ENCODE peak calls at places on chromosomes 16 and 17, in seven cellular contexts. Z is occipital lobe, M is progenitor cell of endocrine pancreas, V is head of caudate nucleus, P is T-helper 1 cell, N is COR-L47, D is iPS DF 6.9. C is an unnamed sample.

GRCh38 chr16:88558457-88559442 is 11.5 kb upstream of the ZC3H18 start:
- DNase-seq in V (peak), Z (no peak), P (no peak), D (no peak), N (peak), M (no peak), C (peak)

GRCh38 chr17:77959926-77960521 is 1.5 kb downstream of the TNRC6C start:
- DNase-seq in P (no peak), N (no peak), V (no peak), Z (no peak), D (no peak), M (no peak), C (no peak)

GRCh38 chr17:27368971-27369370 is 75.1 kb downstream of the WSB1 start:
- DNase-seq in V (no peak), P (no peak), D (no peak), M (no peak), Z (no peak), N (no peak), C (no peak)

GRCh38 chr17:31475378-31476162 is 84.1 kb downstream of the RAB11FIP4 start:
- DNase-seq in D (no peak), P (no peak), N (no peak), V (no peak), M (no peak), Z (no peak), C (no peak)

GRCh38 chr17:70871180-70871818 is 702.0 kb downstream of the KCNJ2 start:
- DNase-seq in D (no peak), N (no peak), V (no peak), Z (no peak), P (no peak), M (no peak), C (no peak)

GRCh38 chr16:70740919-70741778 is 55.3 kb upstream of the MTSS2 start:
- DNase-seq in P (no peak), N (no peak), M (no peak), D (no peak), Z (no peak), V (no peak), C (no peak)

GRCh38 chr17:31582151-31582907 is 190.9 kb downstream of the RAB11FIP4 start:
- DNase-seq in V (peak), M (no peak), N (no peak), P (no peak), Z (no peak), D (no peak), C (no peak)

GRCh38 chr16:30660424-30661251 is 2.4 kb downstream of the FBRS start:
- DNase-seq in M (no peak), D (no peak), Z (no peak), P (peak), V (no peak), N (no peak), C (no peak)

GRCh38 chr17:36496018-36496789 is 9.7 kb downstream of the ZNHIT3 start:
- DNase-seq in D (no peak), P (no peak), Z (no peak), M (no peak), V (peak), N (no peak), C (no peak)

GRCh38 chr17:58331815-58332719 is 3.5 kb upstream of the TSPOAP1 start:
- DNase-seq in V (no peak), N (no peak), Z (no peak), P (peak), M (no peak), D (no peak), C (no peak)

GRCh38 chr17:9140550-9141422 is 119.5 kb downstream of the NTN1 start:
- DNase-seq in D (no peak), M (no peak), N (no peak), P (no peak), V (no peak), Z (no peak), C (no peak)

GRCh38 chr16:73037331-73037745 is 10.6 kb downstream of the ZFHX3 start:
- DNase-seq in N (no peak), D (no peak), V (no peak), P (no peak), Z (no peak), M (no peak), C (peak)

GRCh38 chr16:24626251-24626650 is 86.9 kb downstream of the RBBP6 start:
- DNase-seq in Z (no peak), D (no peak), N (no peak), V (no peak), P (no peak), M (no peak), C (peak)

GRCh38 chr16:88504489-88505404 is 51.7 kb downstream of the ZFPM1 start:
- DNase-seq in D (no peak), M (peak), Z (no peak), P (no peak), N (peak), V (no peak), C (no peak)

GRCh38 chr17:66549312-66549705 is 246.9 kb downstream of the PRKCA start:
- DNase-seq in Z (no peak), P (no peak), M (no peak), V (no peak), N (no peak), D (no peak), C (no peak)

GRCh38 chr17:62968445-62968923 is 2.4 kb downstream of the TANC2 start:
- DNase-seq in N (peak), M (no peak), P (peak), Z (peak), V (peak), D (peak), C (peak)

GRCh38 chr16:57480127-57480753 is 6.1 kb downstream of the DOK4 start:
- DNase-seq in V (no peak), M (no peak), Z (no peak), D (no peak), P (no peak), N (no peak), C (peak)

GRCh38 chr16:54929090-54930033 is 1.3 kb upstream of the IRX5 start:
- DNase-seq in N (peak), V (peak), M (peak), P (peak), D (peak), Z (peak), C (peak)

GRCh38 chr16:20675488-20676267 is 21.8 kb downstream of the ACSM1 start:
- DNase-seq in V (no peak), P (no peak), N (no peak), D (peak), Z (no peak), M (no peak), C (peak)

GRCh38 chr17:61091096-61091495 is 308.5 kb upstream of the TBX2 start:
- DNase-seq in D (no peak), N (no peak), P (no peak), Z (no peak), M (no peak), V (no peak), C (no peak)

GRCh38 chr17:56707312-56708219 is 114.1 kb downstream of the NOG start:
- DNase-seq in P (no peak), N (no peak), V (no peak), M (no peak), D (no peak), Z (no peak), C (no peak)

GRCh38 chr17:45784583-45785372 is 658 bp downstream of the CRHR1 start:
- DNase-seq in N (peak), Z (peak), M (peak), D (no peak), P (no peak), V (peak), C (no peak)

GRCh38 chr16:21088646-21089538 is 61.8 kb downstream of the DNAH3 start:
- DNase-seq in M (no peak), Z (peak), D (no peak), V (no peak), N (no peak), P (no peak), C (no peak)

GRCh38 chr16:11126389-11127072 is 129.5 kb downstream of the SOCS1 start:
- DNase-seq in Z (no peak), P (no peak), V (no peak), M (no peak), D (no peak), N (no peak), C (no peak)

GRCh38 chr17:75471207-75471606 is 14.8 kb downstream of the TMEM94 start:
- DNase-seq in Z (no peak), V (no peak), P (no peak), D (no peak), M (no peak), N (no peak), C (no peak)

GRCh38 chr17:58969156-58969555 is 137.5 kb downstream of the TRIM37 start:
- DNase-seq in V (no peak), N (peak), M (no peak), P (no peak), Z (no peak), D (no peak), C (no peak)

GRCh38 chr17:60506312-60506711 is 19.7 kb downstream of the APPBP2 start:
- DNase-seq in Z (no peak), V (no peak), P (no peak), D (no peak), M (no peak), N (no peak), C (peak)

GRCh38 chr16:56832768-56833167 is 32.2 kb upstream of the SLC12A3 start:
- DNase-seq in V (no peak), M (no peak), Z (no peak), N (no peak), P (no peak), D (no peak), C (no peak)

GRCh38 chr17:80438806-80439205 is 23.8 kb downstream of the ENDOV start:
- DNase-seq in D (no peak), M (no peak), N (no peak), P (no peak), Z (no peak), V (no peak), C (no peak)

GRCh38 chr17:3944485-3945388 is 19.5 kb downstream of the ATP2A3 start:
- DNase-seq in M (peak), Z (no peak), V (peak), N (no peak), P (peak), D (no peak), C (no peak)

GRCh38 chr17:50170662-50171370 is 5.0 kb downstream of the SGCA start:
- DNase-seq in M (no peak), N (no peak), D (no peak), Z (no peak), V (no peak), P (no peak), C (peak)

GRCh38 chr17:81400939-81401726 is 5.9 kb downstream of the BAHCC1 start:
- DNase-seq in P (no peak), Z (no peak), M (no peak), D (no peak), V (no peak), N (no peak), C (no peak)

GRCh38 chr16:86913886-86914285 is 335.5 kb downstream of the FOXL1 start:
- DNase-seq in M (no peak), Z (no peak), D (no peak), N (no peak), P (no peak), V (no peak), C (no peak)

GRCh38 chr16:10226672-10227306 is 44.6 kb upstream of the GRIN2A start:
- DNase-seq in P (no peak), V (no peak), N (no peak), D (no peak), Z (no peak), M (no peak), C (no peak)

GRCh38 chr16:65737831-65738230 is 616.0 kb upstream of the CDH11 start:
- DNase-seq in Z (no peak), M (no peak), N (no peak), P (no peak), D (no peak), V (no peak), C (no peak)

GRCh38 chr16:50831751-50832150 is 89.9 kb downstream of the CYLD start:
- DNase-seq in V (no peak), D (no peak), M (no peak), P (no peak), Z (no peak), N (no peak), C (no peak)

C was measured in PC-9.